ENCODE peak calls at places on chromosomes 6 and 20, in six cellular contexts. One of them, this sample, is unnamed.

GRCh38 chr6:117491916-117492315 is 9.4 kb downstream of the DCBLD1 start:
- DNase-seq in fibroblast of the aortic adventitia: peak
- DNase-seq in progenitor cell of endocrine pancreas: no peak
- DNase-seq in RWPE2: no peak
- DNase-seq in hepatocyte: no peak
- DNase-seq in left lung: no peak
- DNase-seq in this sample: no peak

GRCh38 chr20:15942130-15942529 is 631.1 kb downstream of the KIF16B start:
- DNase-seq in fibroblast of the aortic adventitia: no peak
- DNase-seq in progenitor cell of endocrine pancreas: no peak
- DNase-seq in RWPE2: peak
- DNase-seq in hepatocyte: no peak
- DNase-seq in left lung: no peak
- DNase-seq in this sample: no peak

GRCh38 chr6:100346828-100347227 is 117.9 kb downstream of the SIM1 start:
- DNase-seq in fibroblast of the aortic adventitia: peak
- DNase-seq in progenitor cell of endocrine pancreas: no peak
- DNase-seq in RWPE2: no peak
- DNase-seq in hepatocyte: no peak
- DNase-seq in left lung: no peak
- DNase-seq in this sample: no peak

GRCh38 chr20:48682529-48683385 is 145.0 kb downstream of the PREX1 start:
- DNase-seq in fibroblast of the aortic adventitia: peak
- DNase-seq in progenitor cell of endocrine pancreas: peak
- DNase-seq in RWPE2: no peak
- DNase-seq in hepatocyte: peak
- DNase-seq in left lung: peak
- DNase-seq in this sample: no peak

GRCh38 chr20:32737371-32738223 is 5.7 kb downstream of the COMMD7 start:
- DNase-seq in fibroblast of the aortic adventitia: peak
- DNase-seq in progenitor cell of endocrine pancreas: no peak
- DNase-seq in RWPE2: no peak
- DNase-seq in hepatocyte: no peak
- DNase-seq in left lung: no peak
- DNase-seq in this sample: peak

GRCh38 chr20:33796263-33796906 is 14.8 kb upstream of the CHMP4B start:
- DNase-seq in fibroblast of the aortic adventitia: no peak
- DNase-seq in progenitor cell of endocrine pancreas: peak
- DNase-seq in RWPE2: no peak
- DNase-seq in hepatocyte: peak
- DNase-seq in left lung: no peak
- DNase-seq in this sample: no peak

GRCh38 chr6:16901777-16902176 is 140.5 kb upstream of the ATXN1 start:
- DNase-seq in fibroblast of the aortic adventitia: peak
- DNase-seq in progenitor cell of endocrine pancreas: no peak
- DNase-seq in RWPE2: no peak
- DNase-seq in hepatocyte: no peak
- DNase-seq in left lung: peak
- DNase-seq in this sample: no peak

GRCh38 chr20:53681352-53682212 is 87.9 kb upstream of the ZNF217 start:
- DNase-seq in fibroblast of the aortic adventitia: no peak
- DNase-seq in progenitor cell of endocrine pancreas: no peak
- DNase-seq in RWPE2: no peak
- DNase-seq in hepatocyte: no peak
- DNase-seq in left lung: no peak
- DNase-seq in this sample: no peak

GRCh38 chr6:33279971-33280511 is 3.1 kb downstream of the B3GALT4 start:
- DNase-seq in fibroblast of the aortic adventitia: peak
- DNase-seq in progenitor cell of endocrine pancreas: peak
- DNase-seq in RWPE2: no peak
- DNase-seq in hepatocyte: peak
- DNase-seq in left lung: no peak
- DNase-seq in this sample: no peak

DNA sequence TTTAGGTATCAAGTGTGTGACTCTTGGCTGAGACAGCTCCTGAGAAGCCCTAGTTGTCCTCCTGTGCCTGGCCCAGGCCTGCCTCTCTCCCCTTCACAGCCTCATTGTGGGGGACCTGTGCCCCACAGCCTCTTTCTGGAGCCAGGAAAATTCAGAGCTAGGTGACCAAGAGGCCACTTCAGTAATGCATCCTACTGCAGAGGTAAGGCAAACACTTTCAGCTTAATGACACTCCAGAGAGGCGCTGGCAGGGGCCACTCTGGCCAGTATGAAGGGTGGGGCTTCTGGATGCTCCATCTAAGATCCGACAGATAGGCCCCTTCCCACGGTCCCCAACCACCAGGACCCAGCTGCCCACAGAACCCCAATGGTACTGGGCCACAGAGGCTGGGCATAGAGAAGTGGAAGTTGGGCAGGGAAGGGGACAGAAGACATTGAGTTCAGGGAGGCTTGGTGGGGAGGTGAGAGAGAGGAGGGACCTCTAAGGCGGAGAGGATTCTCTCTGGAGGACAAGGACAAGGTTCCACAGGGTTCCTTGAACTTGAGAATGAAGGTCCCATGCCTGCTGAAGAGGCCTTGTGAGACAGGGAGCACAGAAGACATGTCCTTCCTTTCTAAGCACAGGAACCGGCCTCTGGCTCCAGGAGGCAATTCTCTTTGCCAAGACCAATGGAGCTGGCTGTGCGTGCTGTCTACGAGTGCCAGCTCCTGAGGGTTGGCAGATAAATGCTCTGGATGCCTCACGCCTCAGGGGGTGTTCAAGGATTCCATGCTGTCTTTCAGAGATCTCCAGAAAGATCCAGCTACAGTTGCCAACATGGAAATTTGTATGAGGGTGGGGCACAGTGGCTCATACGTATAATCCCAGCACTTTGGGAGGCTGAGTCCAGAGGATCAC is 46.4 kb upstream of the TGM2 start:
- DNase-seq in fibroblast of the aortic adventitia: peak
- DNase-seq in progenitor cell of endocrine pancreas: no peak
- DNase-seq in RWPE2: peak
- DNase-seq in hepatocyte: no peak
- DNase-seq in left lung: no peak
- DNase-seq in this sample: no peak
- TF ChIP-seq CTCF in fibroblast of the aortic adventitia: no peak
- TF ChIP-seq CTCF in progenitor cell of endocrine pancreas: no peak
- TF ChIP-seq CTCF in RWPE2: no peak
- TF ChIP-seq CTCF in hepatocyte: no peak
- TF ChIP-seq CTCF in left lung: no peak
- TF ChIP-seq CTCF in this sample: no peak

DNA sequence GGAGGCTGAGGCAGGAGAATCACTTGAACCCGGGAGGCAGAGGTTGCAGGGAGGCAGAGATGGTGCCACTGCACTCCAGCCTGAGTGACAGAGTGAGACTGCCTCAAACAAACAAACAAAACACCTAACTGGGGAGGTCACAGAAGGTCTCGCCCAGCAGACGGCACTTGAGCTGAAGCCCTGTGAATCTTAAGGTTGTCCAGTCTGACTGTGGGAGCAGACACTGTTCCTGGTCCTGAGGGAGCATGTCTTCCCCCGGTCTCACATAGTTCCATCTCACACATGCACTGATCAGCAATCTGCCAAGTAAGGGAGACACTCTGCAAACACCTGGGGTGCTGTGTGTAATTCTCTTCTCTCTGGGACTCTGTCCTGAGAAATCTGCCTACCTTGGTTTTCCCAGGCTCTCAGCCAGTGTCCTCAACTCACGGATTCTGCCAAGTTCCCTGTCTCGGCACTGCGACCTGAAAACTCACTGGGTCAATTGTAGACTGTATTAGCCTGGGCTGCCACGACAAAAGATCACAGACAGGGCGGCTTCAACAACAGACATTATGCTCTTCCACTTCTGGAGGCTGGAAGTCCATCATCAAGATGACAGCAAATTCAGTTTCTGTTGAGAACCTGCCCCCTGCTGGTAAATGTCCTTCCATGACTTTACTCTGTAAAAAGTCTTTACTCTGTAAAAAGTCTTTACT is 94.3 kb downstream of the JPH2 start:
- DNase-seq in fibroblast of the aortic adventitia: peak
- DNase-seq in progenitor cell of endocrine pancreas: no peak
- DNase-seq in RWPE2: peak
- DNase-seq in hepatocyte: peak
- DNase-seq in left lung: no peak
- DNase-seq in this sample: no peak
- TF ChIP-seq CTCF in fibroblast of the aortic adventitia: peak
- TF ChIP-seq CTCF in progenitor cell of endocrine pancreas: peak
- TF ChIP-seq CTCF in RWPE2: peak
- TF ChIP-seq CTCF in hepatocyte: peak
- TF ChIP-seq CTCF in left lung: peak
- TF ChIP-seq CTCF in this sample: peak

GRCh38 chr6:90993771-90994170 is 406.9 kb upstream of the MAP3K7 start:
- DNase-seq in fibroblast of the aortic adventitia: no peak
- DNase-seq in progenitor cell of endocrine pancreas: no peak
- DNase-seq in RWPE2: no peak
- DNase-seq in hepatocyte: no peak
- DNase-seq in left lung: no peak
- DNase-seq in this sample: no peak
- TF ChIP-seq CTCF in fibroblast of the aortic adventitia: no peak
- TF ChIP-seq CTCF in progenitor cell of endocrine pancreas: no peak
- TF ChIP-seq CTCF in RWPE2: no peak
- TF ChIP-seq CTCF in hepatocyte: no peak
- TF ChIP-seq CTCF in left lung: no peak
- TF ChIP-seq CTCF in this sample: no peak

GRCh38 chr20:61662226-61662945 is 403.3 kb downstream of the TAF4 start:
- DNase-seq in fibroblast of the aortic adventitia: no peak
- DNase-seq in progenitor cell of endocrine pancreas: no peak
- DNase-seq in RWPE2: peak
- DNase-seq in hepatocyte: no peak
- DNase-seq in left lung: no peak
- DNase-seq in this sample: no peak
- TF ChIP-seq CTCF in fibroblast of the aortic adventitia: no peak
- TF ChIP-seq CTCF in progenitor cell of endocrine pancreas: peak
- TF ChIP-seq CTCF in RWPE2: no peak
- TF ChIP-seq CTCF in hepatocyte: no peak
- TF ChIP-seq CTCF in left lung: no peak
- TF ChIP-seq CTCF in this sample: no peak

GRCh38 chr6:15048367-15048766 is 197.5 kb upstream of the JARID2 start:
- DNase-seq in fibroblast of the aortic adventitia: no peak
- DNase-seq in progenitor cell of endocrine pancreas: no peak
- DNase-seq in RWPE2: no peak
- DNase-seq in hepatocyte: no peak
- DNase-seq in left lung: no peak
- DNase-seq in this sample: no peak

GRCh38 chr6:15044146-15044882 is 201.6 kb upstream of the JARID2 start:
- DNase-seq in fibroblast of the aortic adventitia: no peak
- DNase-seq in progenitor cell of endocrine pancreas: no peak
- DNase-seq in RWPE2: no peak
- DNase-seq in hepatocyte: no peak
- DNase-seq in left lung: no peak
- DNase-seq in this sample: no peak

GRCh38 chr6:15042938-15043337 is 202.9 kb upstream of the JARID2 start:
- DNase-seq in fibroblast of the aortic adventitia: no peak
- DNase-seq in progenitor cell of endocrine pancreas: no peak
- DNase-seq in RWPE2: no peak
- DNase-seq in hepatocyte: no peak
- DNase-seq in left lung: no peak
- DNase-seq in this sample: no peak

GRCh38 chr6:15039136-15039535 is 206.7 kb upstream of the JARID2 start:
- DNase-seq in fibroblast of the aortic adventitia: no peak
- DNase-seq in progenitor cell of endocrine pancreas: no peak
- DNase-seq in RWPE2: no peak
- DNase-seq in hepatocyte: no peak
- DNase-seq in left lung: no peak
- DNase-seq in this sample: no peak

GRCh38 chr6:15044948-15045347 is 200.9 kb upstream of the JARID2 start:
- DNase-seq in fibroblast of the aortic adventitia: no peak
- DNase-seq in progenitor cell of endocrine pancreas: no peak
- DNase-seq in RWPE2: no peak
- DNase-seq in hepatocyte: no peak
- DNase-seq in left lung: no peak
- DNase-seq in this sample: no peak
- TF ChIP-seq CTCF in fibroblast of the aortic adventitia: no peak
- TF ChIP-seq CTCF in progenitor cell of endocrine pancreas: no peak
- TF ChIP-seq CTCF in RWPE2: no peak
- TF ChIP-seq CTCF in hepatocyte: no peak
- TF ChIP-seq CTCF in left lung: no peak
- TF ChIP-seq CTCF in this sample: no peak

DNA sequence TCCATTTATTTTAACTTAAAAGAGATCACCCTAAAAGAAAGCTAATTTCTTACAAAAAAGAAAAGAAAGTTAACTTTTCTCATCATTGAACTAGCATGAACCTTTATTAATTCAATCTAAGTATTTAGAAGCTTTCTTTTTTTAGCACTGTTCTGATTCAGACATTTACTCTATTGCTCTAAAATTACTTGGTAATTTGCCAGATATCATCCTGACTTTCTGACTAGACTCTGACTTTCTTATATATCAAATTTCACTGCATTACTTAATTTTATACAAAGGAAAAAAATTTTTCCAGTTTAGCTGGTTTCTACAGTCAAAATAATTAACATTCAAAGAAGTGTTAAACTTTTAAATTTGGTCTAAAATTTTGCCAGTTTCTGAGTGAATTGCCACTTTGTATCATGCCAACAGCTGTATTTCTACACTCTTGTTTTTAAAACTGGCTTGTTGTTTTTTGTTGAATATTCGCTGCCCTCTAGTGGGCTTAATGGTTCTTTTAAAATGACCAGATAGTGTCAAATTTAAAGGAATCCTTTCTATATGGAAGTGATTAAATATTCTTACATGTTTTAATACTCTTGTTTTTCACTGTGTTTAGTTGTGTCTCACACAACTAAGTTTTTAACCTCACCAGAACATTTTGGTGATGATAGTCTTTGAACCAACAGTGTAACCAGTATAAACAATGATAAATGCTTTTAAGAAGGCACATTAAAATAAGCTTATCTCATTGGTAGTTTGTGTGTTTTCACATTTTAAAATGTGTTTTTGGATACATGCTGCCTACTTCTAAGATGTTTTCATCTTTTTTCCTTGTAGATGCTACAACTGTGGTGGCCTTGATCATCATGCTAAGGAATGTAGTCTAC is 102.0 kb downstream of the POPDC3 start:
- DNase-seq in fibroblast of the aortic adventitia: peak
- DNase-seq in progenitor cell of endocrine pancreas: no peak
- DNase-seq in RWPE2: no peak
- DNase-seq in hepatocyte: peak
- DNase-seq in left lung: no peak
- DNase-seq in this sample: no peak
- TF ChIP-seq CTCF in fibroblast of the aortic adventitia: peak
- TF ChIP-seq CTCF in progenitor cell of endocrine pancreas: peak
- TF ChIP-seq CTCF in RWPE2: peak
- TF ChIP-seq CTCF in hepatocyte: peak
- TF ChIP-seq CTCF in left lung: no peak
- TF ChIP-seq CTCF in this sample: no peak

GRCh38 chr6:155408981-155409380 is 46.7 kb downstream of the NOX3 start:
- DNase-seq in fibroblast of the aortic adventitia: no peak
- DNase-seq in progenitor cell of endocrine pancreas: no peak
- DNase-seq in RWPE2: no peak
- DNase-seq in hepatocyte: no peak
- DNase-seq in left lung: no peak
- DNase-seq in this sample: no peak
- TF ChIP-seq CTCF in fibroblast of the aortic adventitia: no peak
- TF ChIP-seq CTCF in progenitor cell of endocrine pancreas: no peak
- TF ChIP-seq CTCF in RWPE2: no peak
- TF ChIP-seq CTCF in hepatocyte: no peak
- TF ChIP-seq CTCF in left lung: no peak
- TF ChIP-seq CTCF in this sample: no peak

DNA sequence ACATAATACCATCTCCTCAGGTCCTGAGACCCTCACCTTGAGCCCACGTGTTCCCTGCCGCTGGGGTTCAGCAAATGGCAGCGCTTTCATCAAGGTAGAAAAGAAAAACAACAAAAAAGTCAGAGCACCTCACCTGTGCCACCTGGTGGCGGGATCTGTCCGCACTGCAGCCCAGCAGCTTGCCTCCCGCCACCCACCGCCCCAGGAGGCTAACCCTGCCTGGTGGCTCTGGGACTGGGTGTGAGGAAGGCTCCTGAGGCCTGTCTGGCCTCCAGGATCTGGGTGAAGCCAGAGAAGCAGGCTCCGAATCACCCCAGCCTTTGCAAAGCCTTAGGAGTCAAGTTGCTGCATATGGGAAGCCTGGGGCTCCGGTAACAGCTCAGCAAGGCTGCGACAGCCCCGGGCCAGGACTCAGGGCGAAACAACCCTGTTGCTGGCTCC is 270.8 kb downstream of the BMP7 start:
- DNase-seq in fibroblast of the aortic adventitia: no peak
- DNase-seq in progenitor cell of endocrine pancreas: peak
- DNase-seq in RWPE2: peak
- DNase-seq in hepatocyte: peak
- DNase-seq in left lung: peak
- DNase-seq in this sample: no peak
- TF ChIP-seq CTCF in fibroblast of the aortic adventitia: no peak
- TF ChIP-seq CTCF in progenitor cell of endocrine pancreas: peak
- TF ChIP-seq CTCF in RWPE2: peak
- TF ChIP-seq CTCF in hepatocyte: peak
- TF ChIP-seq CTCF in left lung: peak
- TF ChIP-seq CTCF in this sample: no peak

This sample was measured in natural killer cell.